ENCODE peak calls at places on chromosomes 11 and 22, in five cellular contexts. One of them, this sample, is unnamed.

GRCh38 chr22:37518509-37519267 is 527 bp downstream of the CARD10 start:
- DNase-seq in right lobe of liver: peak; percentile 59
- DNase-seq in tibial artery: no peak
- DNase-seq in left lung: no peak
- DNase-seq in colonic mucosa: peak; percentile 73
- DNase-seq in this sample: peak; percentile 57

GRCh38 chr22:26713823-26714449 is 56.5 kb downstream of the MIAT start:
- DNase-seq in left lung: no peak
- DNase-seq in right lobe of liver: no peak
- DNase-seq in colonic mucosa: no peak
- DNase-seq in tibial artery: no peak
- DNase-seq in this sample: no peak

GRCh38 chr11:44047931-44048431 is at the start of gene ACCSL:
- DNase-seq in right lobe of liver: no peak
- DNase-seq in tibial artery: no peak
- DNase-seq in colonic mucosa: no peak
- DNase-seq in left lung: no peak
- DNase-seq in this sample: no peak

GRCh38 chr11:70334351-70334995 is 63.9 kb upstream of the CTTN start:
- DNase-seq in right lobe of liver: no peak
- DNase-seq in colonic mucosa: no peak
- DNase-seq in tibial artery: no peak
- DNase-seq in left lung: no peak
- DNase-seq in this sample: no peak

GRCh38 chr22:36807627-36808026 is 9.2 kb downstream of the PVALB start:
- DNase-seq in tibial artery: no peak
- DNase-seq in right lobe of liver: no peak
- DNase-seq in colonic mucosa: no peak
- DNase-seq in left lung: peak; percentile 41
- DNase-seq in this sample: no peak

GRCh38 chr22:31062566-31063230 is 18.4 kb upstream of the SMTN start:
- DNase-seq in colonic mucosa: no peak
- DNase-seq in tibial artery: no peak
- DNase-seq in left lung: no peak
- DNase-seq in right lobe of liver: no peak
- DNase-seq in this sample: no peak

GRCh38 chr11:114928260-114928870 is 250.0 kb downstream of the NXPE2 start:
- DNase-seq in right lobe of liver: no peak
- DNase-seq in tibial artery: no peak
- DNase-seq in colonic mucosa: no peak
- DNase-seq in left lung: no peak
- DNase-seq in this sample: no peak

GRCh38 chr11:134032501-134033091 is 36.3 kb upstream of the JAM3 start:
- DNase-seq in tibial artery: peak; percentile 72
- DNase-seq in colonic mucosa: peak; percentile 31
- DNase-seq in left lung: no peak
- DNase-seq in right lobe of liver: no peak
- DNase-seq in this sample: no peak

GRCh38 chr22:24428751-24429410 is 1.5 kb downstream of the ADORA2A start:
- DNase-seq in right lobe of liver: peak; percentile 25
- DNase-seq in tibial artery: no peak
- DNase-seq in colonic mucosa: no peak
- DNase-seq in left lung: no peak
- DNase-seq in this sample: no peak

GRCh38 chr22:41925783-41926460 is 684 bp downstream of the TNFRSF13C start:
- DNase-seq in right lobe of liver: peak; percentile 73
- DNase-seq in left lung: peak; percentile 59
- DNase-seq in colonic mucosa: peak; percentile 82
- DNase-seq in tibial artery: no peak
- DNase-seq in this sample: no peak

GRCh38 chr11:119484741-119485605 is 62.0 kb upstream of the THY1 start:
- DNase-seq in colonic mucosa: no peak
- DNase-seq in tibial artery: peak; percentile 59
- DNase-seq in left lung: peak; percentile 25
- DNase-seq in right lobe of liver: no peak
- DNase-seq in this sample: peak; percentile 40

GRCh38 chr22:49153921-49154320 is 673.8 kb downstream of the BRD1 start:
- DNase-seq in right lobe of liver: no peak
- DNase-seq in colonic mucosa: no peak
- DNase-seq in left lung: no peak
- DNase-seq in tibial artery: no peak
- DNase-seq in this sample: peak; percentile 24
- H3K9me3 ChIP-seq in right lobe of liver: no peaks in the 10 kb centered on the region
- H3K9me3 ChIP-seq in colonic mucosa: no peaks in the 10 kb centered on the region
- H3K9me3 ChIP-seq in left lung: no peaks in the 10 kb centered on the region
- H3K9me3 ChIP-seq in tibial artery: no peaks in the 10 kb centered on the region
- H3K9me3 ChIP-seq in this sample: no peaks in the 10 kb centered on the region

GRCh38 chr22:39900306-39901227 is at the start of gene GRAP2:
- DNase-seq in right lobe of liver: no peak
- DNase-seq in tibial artery: no peak
- DNase-seq in left lung: no peak
- DNase-seq in colonic mucosa: no peak
- DNase-seq in this sample: no peak
- H3K27ac ChIP-seq in right lobe of liver: no peak within 1 kb of the TSS
- H3K27ac ChIP-seq in tibial artery: no peak within 1 kb of the TSS
- H3K27ac ChIP-seq in left lung: no peak within 1 kb of the TSS
- H3K27ac ChIP-seq in colonic mucosa: no peak within 1 kb of the TSS
- H3K27ac ChIP-seq in this sample: no peak within 1 kb of the TSS

GRCh38 chr11:29334781-29335140 is 682.1 kb downstream of the KCNA4 start:
- DNase-seq in tibial artery: no peak
- DNase-seq in right lobe of liver: no peak
- DNase-seq in left lung: no peak
- DNase-seq in colonic mucosa: no peak
- DNase-seq in this sample: no peak

GRCh38 chr11:29328961-29329441 is 687.8 kb downstream of the KCNA4 start:
- DNase-seq in colonic mucosa: no peak
- DNase-seq in left lung: no peak
- DNase-seq in right lobe of liver: no peak
- DNase-seq in tibial artery: no peak
- DNase-seq in this sample: peak; percentile 23

GRCh38 chr11:29336727-29337212 is 680.1 kb downstream of the KCNA4 start:
- DNase-seq in tibial artery: no peak
- DNase-seq in left lung: no peak
- DNase-seq in colonic mucosa: no peak
- DNase-seq in right lobe of liver: no peak
- DNase-seq in this sample: no peak

GRCh38 chr11:29333993-29334780 is 682.6 kb downstream of the KCNA4 start:
- DNase-seq in left lung: no peak
- DNase-seq in tibial artery: no peak
- DNase-seq in right lobe of liver: no peak
- DNase-seq in colonic mucosa: no peak
- DNase-seq in this sample: no peak
- TF ChIP-seq CTCF in left lung: peak; percentile 19
- TF ChIP-seq CTCF in tibial artery: peak; percentile 36
- TF ChIP-seq CTCF in right lobe of liver: peak; percentile 55
- TF ChIP-seq CTCF in colonic mucosa: no peak
- TF ChIP-seq CTCF in this sample: peak; percentile 69

GRCh38 chr22:49189871-49190270 is 637.8 kb downstream of the BRD1 start:
- DNase-seq in tibial artery: no peak
- DNase-seq in right lobe of liver: no peak
- DNase-seq in left lung: no peak
- DNase-seq in colonic mucosa: no peak
- DNase-seq in this sample: no peak

GRCh38 chr22:49188091-49188490 is 639.6 kb downstream of the BRD1 start:
- DNase-seq in colonic mucosa: no peak
- DNase-seq in right lobe of liver: no peak
- DNase-seq in left lung: no peak
- DNase-seq in tibial artery: no peak
- DNase-seq in this sample: no peak

GRCh38 chr22:49186756-49187155 is 640.9 kb downstream of the BRD1 start:
- DNase-seq in colonic mucosa: no peak
- DNase-seq in tibial artery: no peak
- DNase-seq in right lobe of liver: no peak
- DNase-seq in left lung: no peak
- DNase-seq in this sample: no peak

GRCh38 chr22:49186293-49186692 is 641.4 kb downstream of the BRD1 start:
- DNase-seq in tibial artery: no peak
- DNase-seq in right lobe of liver: no peak
- DNase-seq in left lung: no peak
- DNase-seq in colonic mucosa: no peak
- DNase-seq in this sample: no peak

GRCh38 chr22:49188591-49188990 is 639.1 kb downstream of the BRD1 start:
- DNase-seq in right lobe of liver: no peak
- DNase-seq in colonic mucosa: no peak
- DNase-seq in tibial artery: no peak
- DNase-seq in left lung: no peak
- DNase-seq in this sample: no peak
- H3K9me3 ChIP-seq in right lobe of liver: no peaks in the 10 kb centered on the region
- H3K9me3 ChIP-seq in colonic mucosa: no peaks in the 10 kb centered on the region
- H3K9me3 ChIP-seq in tibial artery: no peaks in the 10 kb centered on the region
- H3K9me3 ChIP-seq in left lung: no peaks in the 10 kb centered on the region
- H3K9me3 ChIP-seq in this sample: peaks cover 3% of the 10 kb centered on the region

DNA sequence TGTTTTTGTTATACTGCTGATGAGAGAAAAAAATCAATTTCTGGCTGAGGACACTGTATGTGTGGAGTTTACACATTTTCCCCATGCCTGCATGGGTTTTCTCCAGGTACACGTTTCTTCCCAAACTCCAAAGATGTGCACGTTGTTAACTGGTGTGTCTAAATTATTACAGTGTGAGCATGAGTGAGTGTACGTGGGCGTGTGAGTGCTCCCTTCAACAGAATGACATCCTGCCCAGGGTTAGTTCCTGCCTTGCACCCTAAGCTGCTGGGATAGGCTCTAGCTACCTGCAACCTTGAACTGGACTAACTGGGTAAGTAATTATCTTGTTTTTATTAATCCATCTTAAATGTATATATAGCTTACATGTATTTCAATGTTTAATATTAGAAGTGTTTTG is 5.5 kb downstream of the NPAT start:
- DNase-seq in left lung: no peak
- DNase-seq in tibial artery: no peak
- DNase-seq in right lobe of liver: no peak
- DNase-seq in colonic mucosa: no peak
- DNase-seq in this sample: no peak
- H3K27ac ChIP-seq in left lung: no peak overlapping the region
- H3K27ac ChIP-seq in tibial artery: no peak overlapping the region
- H3K27ac ChIP-seq in right lobe of liver: no peak overlapping the region
- H3K27ac ChIP-seq in colonic mucosa: no peak overlapping the region
- H3K27ac ChIP-seq in this sample: no peak overlapping the region